ENCODE peak calls at places on chromosomes 6 and 20, in four cellular contexts. R is H1, F is trophoblast cell, Z is IMR-90. U is an unnamed sample.

GRCh38 chr6:25963426-25964123 is 973 bp downstream of the TRIM38 start:
- DNase-seq in R (peak), F (peak), Z (peak), U (peak)

GRCh38 chr6:44624226-44624625 is 236.7 kb downstream of the CDC5L start:
- DNase-seq in R (peak), F (no peak), Z (no peak), U (no peak)

GRCh38 chr6:27667651-27668441 is 194.9 kb upstream of the ZNF184 start:
- DNase-seq in R (no peak), F (no peak), Z (no peak), U (peak)

GRCh38 chr6:42050897-42051653 is 751 bp downstream of the TAF8 start:
- DNase-seq in R (no peak), F (no peak), Z (peak), U (no peak)

GRCh38 chr6:163438940-163439335 is 24.4 kb downstream of the QKI start:
- DNase-seq in R (no peak), F (no peak), Z (no peak), U (peak)

GRCh38 chr20:56934888-56935287 is 305.8 kb downstream of the TFAP2C start:
- DNase-seq in R (no peak), F (no peak), Z (no peak), U (no peak)

GRCh38 chr6:111030008-111031006 is 48.5 kb downstream of the RPF2 start:
- DNase-seq in R (no peak), F (no peak), Z (no peak), U (no peak)

GRCh38 chr6:21726676-21727075 is 133.1 kb downstream of the SOX4 start:
- DNase-seq in R (no peak), F (peak), Z (no peak), U (no peak)

DNA sequence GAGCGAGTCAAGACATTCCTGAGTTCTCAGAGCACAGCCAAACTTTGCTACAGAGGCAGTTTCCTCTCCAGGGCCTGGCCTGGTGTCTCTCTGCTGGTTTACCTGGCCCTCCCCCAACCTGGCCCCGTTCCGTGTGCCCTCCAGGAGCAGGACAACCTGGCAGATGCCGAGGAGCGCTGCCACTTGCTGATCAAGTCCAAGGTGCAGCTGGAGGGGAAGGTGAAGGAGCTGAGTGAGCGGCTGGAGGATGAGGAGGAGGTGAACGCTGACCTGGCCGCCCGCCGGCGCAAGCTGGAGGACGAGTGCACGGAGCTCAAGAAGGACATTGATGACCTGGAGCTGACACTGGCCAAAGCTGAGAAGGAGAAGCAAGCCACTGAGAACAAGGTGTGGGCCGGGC is 39.5 kb downstream of the MYH7B start:
- DNase-seq in R (no peak), F (no peak), Z (no peak), U (no peak)
- H3K4ac ChIP-seq in R (no peak), F (no peak), Z (no peak), U (no peak)

DNA sequence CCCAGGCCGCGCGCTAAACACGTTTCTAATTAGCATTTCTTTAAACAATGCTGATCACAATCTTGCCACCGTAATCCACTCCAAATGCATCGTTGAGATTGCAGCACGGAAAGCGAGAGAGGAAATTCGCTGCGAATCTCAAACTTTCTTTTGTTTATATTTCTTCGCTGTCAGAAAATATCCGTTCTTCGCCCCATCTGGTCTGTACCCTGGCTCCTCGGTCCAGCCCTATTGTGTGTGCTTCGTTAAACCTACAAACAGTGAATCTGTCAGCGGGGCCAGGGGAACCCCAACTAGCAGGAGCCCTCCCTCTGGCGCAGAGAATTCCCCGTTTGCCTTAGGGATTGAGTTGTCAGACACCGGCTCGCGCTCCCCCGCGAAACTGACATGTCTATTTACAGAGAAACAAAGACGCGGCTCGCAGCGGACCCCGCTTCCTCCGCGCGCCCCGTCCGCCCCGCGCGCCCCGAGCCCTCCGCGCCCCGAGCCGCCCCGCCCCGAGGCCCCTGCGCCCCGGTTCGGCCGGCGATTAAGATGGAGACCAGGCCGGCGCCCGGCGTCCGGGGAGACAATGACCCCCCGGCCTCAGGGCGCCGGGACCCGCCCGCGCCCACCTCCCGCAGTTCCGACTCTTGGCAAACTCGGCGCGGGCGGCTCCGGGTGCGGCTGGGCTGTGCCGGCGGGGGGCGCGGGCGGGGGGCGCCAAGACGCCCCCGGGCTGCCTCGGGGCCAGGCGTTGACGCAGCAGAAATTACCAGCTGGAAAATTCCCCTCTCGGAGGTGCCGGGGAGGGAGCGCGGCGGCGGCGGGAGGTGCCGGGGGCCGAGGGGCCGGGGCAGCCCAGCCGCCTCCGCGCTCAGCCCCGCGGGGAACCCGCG is 882 bp downstream of the ZBTB46 start:
- DNase-seq in R (no peak), F (no peak), Z (peak), U (peak)
- H3K9ac ChIP-seq in R (no peak), F (peak), Z (peak), U (peak)

DNA sequence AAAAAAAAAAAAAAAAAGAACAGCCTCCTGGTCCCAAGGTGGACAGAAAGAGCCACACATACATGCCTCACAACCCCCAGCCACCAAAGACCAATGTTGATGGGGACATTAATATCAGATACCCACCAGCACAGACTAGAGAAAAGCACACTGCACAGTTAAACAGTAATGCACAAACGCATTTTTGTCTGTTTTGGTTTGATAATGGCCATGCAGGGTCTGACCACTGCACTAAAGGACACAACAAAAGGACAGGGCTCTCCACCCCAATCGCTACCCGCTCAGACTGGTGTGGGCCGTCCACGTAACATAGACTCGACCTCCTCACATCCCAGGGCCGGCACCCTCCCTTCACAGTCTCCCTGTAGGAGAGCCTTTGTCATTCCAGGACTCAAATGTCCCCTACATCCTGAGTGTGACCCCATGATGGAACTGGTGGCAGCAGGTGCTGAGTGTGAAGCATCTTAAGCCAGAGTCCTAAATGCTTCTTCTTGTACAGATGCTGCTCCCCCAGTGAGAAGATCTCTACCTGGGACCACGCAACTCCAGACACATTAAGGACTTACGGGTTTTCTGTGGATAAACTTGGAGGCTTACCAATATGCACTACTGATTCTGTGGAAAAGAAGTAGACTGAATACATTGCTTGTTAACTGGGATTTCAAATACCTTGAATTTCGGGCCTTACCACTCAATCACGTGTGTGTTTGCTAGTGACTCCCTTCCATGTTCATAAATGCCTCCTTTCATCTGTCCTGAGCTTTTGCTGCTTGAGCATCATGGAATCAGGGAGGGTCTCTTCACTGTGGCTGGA is 28.0 kb downstream of the RRBP1 start:
- DNase-seq in R (no peak), F (no peak), Z (no peak), U (no peak)
- H3K4me3 ChIP-seq in R (no peak), F (no peak), Z (no peak), U (no peak)

GRCh38 chr6:79385333-79385732 is 150.9 kb upstream of the HMGN3 start:
- DNase-seq in R (no peak), F (no peak), Z (no peak), U (no peak)
- H3K4ac ChIP-seq in R (no peak), F (no peak), Z (no peak), U (no peak)

GRCh38 chr6:116404706-116405105 is 34.0 kb downstream of the DSE start:
- DNase-seq in R (no peak), F (no peak), Z (peak), U (no peak)
- H3K9ac ChIP-seq in R (no peak), F (no peak), Z (no peak), U (peak)

DNA sequence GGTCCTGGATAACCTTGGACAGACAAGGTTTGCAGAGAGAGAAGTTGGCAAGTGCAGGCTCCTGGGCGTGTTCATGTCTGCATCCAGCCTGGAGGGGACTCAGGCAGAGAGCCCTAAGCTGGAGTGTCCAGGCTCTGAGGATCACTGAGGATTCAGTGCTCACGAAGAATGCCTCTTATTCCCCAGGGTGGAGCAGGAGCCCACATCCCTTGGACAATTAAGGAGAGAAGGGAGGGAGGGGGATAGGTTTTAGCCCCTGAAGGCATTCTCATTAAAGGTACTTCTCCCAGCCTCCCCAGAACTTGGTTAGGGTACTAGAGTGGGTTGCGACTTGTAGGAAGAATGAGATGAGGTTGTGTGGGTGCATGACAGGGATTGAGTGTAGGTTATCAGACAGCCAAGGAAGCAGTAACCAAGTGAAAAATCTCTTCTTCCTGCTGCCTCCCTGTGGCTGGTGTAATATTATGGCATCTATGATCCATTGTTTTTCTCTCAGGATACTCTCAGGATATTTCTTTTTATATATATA is 680 bp downstream of the HLA-DPB1 start:
- DNase-seq in R (no peak), F (no peak), Z (no peak), U (no peak)
- H3K4me3 ChIP-seq in R (no peak), F (no peak), Z (no peak), U (peak)

GRCh38 chr6:7919871-7920270 is 9.3 kb upstream of the TXNDC5 start:
- DNase-seq in R (no peak), F (peak), Z (no peak), U (peak)

GRCh38 chr6:7921071-7921470 is 10.5 kb upstream of the TXNDC5 start:
- DNase-seq in R (no peak), F (no peak), Z (no peak), U (no peak)

GRCh38 chr6:7921582-7922199 is 11.1 kb upstream of the TXNDC5 start:
- DNase-seq in R (no peak), F (no peak), Z (no peak), U (no peak)

GRCh38 chr6:7918403-7918802 is 7.8 kb upstream of the TXNDC5 start:
- DNase-seq in R (no peak), F (no peak), Z (no peak), U (no peak)

DNA sequence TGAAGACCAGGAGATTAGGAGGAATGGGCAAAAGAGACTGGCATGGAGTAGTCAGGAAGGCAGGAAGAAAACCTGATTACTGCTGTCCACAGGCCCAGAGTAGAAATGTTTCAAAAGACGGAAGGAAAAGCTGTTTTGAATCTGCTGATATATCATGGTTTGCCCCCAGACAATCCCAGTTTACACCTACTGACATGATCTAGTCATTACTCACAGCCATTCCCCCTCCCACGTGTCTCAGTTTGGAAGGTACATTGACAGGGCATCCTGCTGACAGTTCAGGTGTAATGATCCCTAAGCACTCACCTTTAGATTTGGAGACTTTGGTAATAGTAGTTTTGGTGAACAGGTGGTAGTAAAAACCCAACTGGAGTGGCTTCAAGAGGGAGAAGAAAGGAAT is 9.8 kb upstream of the TXNDC5 start:
- DNase-seq in R (no peak), F (no peak), Z (no peak), U (no peak)
- H3K4ac ChIP-seq in R (no peak), F (no peak), Z (no peak), U (no peak)

GRCh38 chr6:157272372-157272771 is 50.9 kb downstream of the TMEM242 start:
- DNase-seq in R (no peak), F (no peak), Z (no peak), U (no peak)

GRCh38 chr6:157274471-157275226 is 48.7 kb downstream of the TMEM242 start:
- DNase-seq in R (peak), F (peak), Z (peak), U (peak)

GRCh38 chr6:157272866-157273755 is 50.2 kb downstream of the TMEM242 start:
- DNase-seq in R (no peak), F (no peak), Z (no peak), U (peak)

GRCh38 chr6:157274116-157274470 is 49.2 kb downstream of the TMEM242 start:
- DNase-seq in R (no peak), F (no peak), Z (no peak), U (no peak)

GRCh38 chr6:157273756-157274088 is 49.6 kb downstream of the TMEM242 start:
- DNase-seq in R (no peak), F (peak), Z (peak), U (peak)
- H3K9ac ChIP-seq in R (no peak), F (no peak), Z (no peak), U (peak)

DNA sequence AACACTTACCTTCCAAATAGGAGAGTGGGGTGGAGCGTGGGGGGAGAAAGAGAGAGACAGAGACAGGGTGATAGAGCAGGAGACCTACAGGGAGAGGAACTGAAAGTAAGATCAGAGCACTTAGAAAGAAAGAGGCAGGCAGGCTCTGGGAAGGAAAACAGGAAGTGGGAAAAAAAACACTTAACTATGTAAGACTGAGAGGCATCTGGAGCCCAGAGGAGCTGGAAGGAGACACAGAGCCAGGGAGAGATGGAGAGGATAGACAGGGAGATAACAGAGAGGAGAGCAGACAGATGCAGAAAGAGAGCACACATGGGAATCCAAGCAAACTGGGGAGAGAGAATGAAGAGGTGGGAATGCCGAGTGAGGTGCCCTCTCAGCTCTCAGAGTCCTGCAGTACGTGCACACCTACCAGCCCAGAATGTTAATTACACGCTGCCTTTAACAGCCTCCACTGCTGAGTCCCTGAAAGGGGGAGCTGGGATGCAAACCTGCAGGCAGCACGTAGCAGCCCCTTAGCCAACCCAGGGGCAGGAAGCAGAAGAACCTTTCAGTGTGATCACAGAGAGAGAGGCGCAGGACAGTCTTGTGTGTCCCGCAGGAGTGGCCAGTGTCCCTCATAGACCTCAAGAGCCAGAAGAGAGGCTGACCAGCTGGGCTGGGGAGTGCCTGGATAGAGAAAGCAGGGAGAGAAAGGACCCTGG is 132.7 kb upstream of the LRFN2 start:
- DNase-seq in R (peak), F (no peak), Z (peak), U (peak)
- H3K4me3 ChIP-seq in R (peak), F (no peak), Z (no peak), U (peak)